ENCODE peak calls at places on chromosomes 16 and 17, in six cellular contexts. V is NCI-H2081; X is stimulated activated CD4-positive, alpha-beta T cell treated with anti-CD3 and anti-CD28 coated beads, Interleukin-2, amount 100 ng/mL, for 48 hours; K is Calu3; C is C1 segment of cervical spinal cord; F is pons. E is an unnamed sample.
A peak's percentile ranks its signal among the peaks of the same experiment; 100 is the strongest.

GRCh38 chr16:24610421-24610765 is 71.0 kb downstream of the RBBP6 start:
- DNase-seq in F (peak; percentile 40), V (no peak), X (no peak), K (peak; percentile 32), C (peak; percentile 81), E (no peak)

GRCh38 chr16:2398520-2398919 is 30.7 kb upstream of the CCNF start:
- DNase-seq in F (no peak), K (no peak), C (no peak), X (no peak), V (no peak), E (no peak)

GRCh38 chr17:77279448-77280303 is 138.9 kb downstream of the SEC14L1 start:
- DNase-seq in V (no peak), C (no peak), X (no peak), K (peak; percentile 85), F (no peak), E (no peak)

GRCh38 chr16:5438591-5438990 is 341.0 kb upstream of the EEF2KMT start:
- DNase-seq in K (peak; percentile 11), V (no peak), F (no peak), C (no peak), X (no peak), E (no peak)

GRCh38 chr16:58460219-58460610 is 39.7 kb upstream of the NDRG4 start:
- DNase-seq in X (no peak), F (no peak), V (no peak), K (peak; percentile 40), C (no peak), E (no peak)

GRCh38 chr16:3876695-3877094 is 3.8 kb downstream of the CREBBP start:
- DNase-seq in X (no peak), V (no peak), K (no peak), F (no peak), C (no peak), E (no peak)

GRCh38 chr16:27245276-27246231 is 23.0 kb downstream of the NSMCE1 start:
- DNase-seq in V (no peak), C (peak; percentile 76), F (no peak), K (no peak), X (peak; percentile 53), E (peak; percentile 80)

GRCh38 chr17:35578929-35579448 is 618 bp upstream of the PEX12 start:
- DNase-seq in F (no peak), C (no peak), X (no peak), K (no peak), V (no peak), E (no peak)

GRCh38 chr16:88541109-88541508 is 29.1 kb upstream of the ZC3H18 start:
- DNase-seq in C (no peak), X (no peak), V (no peak), K (no peak), F (no peak), E (no peak)

GRCh38 chr16:85107083-85107482 is 5.2 kb downstream of the CIBAR2 start:
- DNase-seq in F (no peak), X (no peak), V (no peak), C (no peak), K (no peak), E (no peak)

GRCh38 chr17:80609757-80610156 is 65.1 kb downstream of the RPTOR start:
- DNase-seq in C (no peak), X (no peak), K (no peak), F (no peak), V (no peak), E (no peak)

GRCh38 chr16:74770826-74771526 is 3.6 kb downstream of the FA2H start:
- DNase-seq in F (no peak), X (no peak), V (no peak), C (no peak), K (no peak), E (no peak)

GRCh38 chr17:82927661-82928601 is 88.1 kb upstream of the ZNF750 start:
- DNase-seq in C (no peak), K (no peak), F (no peak), X (no peak), V (no peak), E (no peak)

GRCh38 chr17:50656509-50656908 is 21.8 kb downstream of the ABCC3 start:
- DNase-seq in K (no peak), X (no peak), F (no peak), C (no peak), V (no peak), E (no peak)

GRCh38 chr16:3050487-3050886 is 4.1 kb downstream of the MMP25 start:
- DNase-seq in C (no peak), V (no peak), X (no peak), F (no peak), K (no peak), E (no peak)

GRCh38 chr17:77470330-77470786 is 329.6 kb downstream of the SEC14L1 start:
- DNase-seq in K (no peak), F (no peak), X (no peak), V (no peak), C (no peak), E (no peak)

GRCh38 chr16:70453891-70454220 is 539 bp upstream of the FCSK start:
- DNase-seq in K (peak; percentile 28), F (peak; percentile 58), V (no peak), X (no peak), C (no peak), E (no peak)

GRCh38 chr17:66750756-66751543 is 84.0 kb upstream of the CACNG5 start:
- DNase-seq in V (no peak), C (no peak), K (no peak), F (no peak), X (no peak), E (no peak)

GRCh38 chr16:80718480-80719220 is 85.7 kb downstream of the CDYL2 start:
- DNase-seq in K (peak; percentile 76), F (peak; percentile 11), X (no peak), V (no peak), C (peak; percentile 71), E (peak; percentile 9)

GRCh38 chr17:44095647-44096496 is 25.3 kb downstream of the G6PC3 start:
- DNase-seq in F (peak; percentile 69), V (peak; percentile 92), K (peak; percentile 71), C (no peak), X (no peak), E (peak; percentile 98)

GRCh38 chr16:87278191-87279093 is 38.8 kb downstream of the C16orf95 start:
- DNase-seq in K (peak; percentile 90), V (peak; percentile 5), C (peak; percentile 79), X (peak; percentile 43), F (peak; percentile 61), E (peak; percentile 62)

GRCh38 chr16:8975039-8975438 is 11.3 kb upstream of the USP7 start:
- DNase-seq in C (no peak), K (no peak), X (no peak), V (no peak), F (no peak), E (no peak)

E was measured in LHCN-M2.